ENCODE peak calls at places on chromosome X, in seven cellular contexts. One of them, this sample, is unnamed.

GRCh38 chrX:36434521-36434920 is 515.0 kb downstream of the CFAP47 start:
- DNase-seq in tibial artery: no peak
- DNase-seq in NCI-H1092 treated with DMSO at 0.1 percent for 48 hours: no peak
- DNase-seq in left lung: no peak
- DNase-seq in esophagus squamous epithelium: no peak
- DNase-seq in AG08395: no peak
- DNase-seq in SW480: no peak
- DNase-seq in this sample: no peak

GRCh38 chrX:18701621-18702361 is 5.7 kb upstream of the PPEF1 start:
- DNase-seq in SW480: peak
- DNase-seq in NCI-H1092 treated with DMSO at 0.1 percent for 48 hours: no peak
- DNase-seq in esophagus squamous epithelium: no peak
- DNase-seq in left lung: no peak
- DNase-seq in AG08395: no peak
- DNase-seq in tibial artery: no peak
- DNase-seq in this sample: no peak

GRCh38 chrX:15524417-15524816 is 23.8 kb downstream of the BMX start:
- DNase-seq in left lung: no peak
- DNase-seq in tibial artery: no peak
- DNase-seq in esophagus squamous epithelium: no peak
- DNase-seq in AG08395: no peak
- DNase-seq in SW480: no peak
- DNase-seq in NCI-H1092 treated with DMSO at 0.1 percent for 48 hours: no peak
- DNase-seq in this sample: no peak

GRCh38 chrX:108527724-108528123 is 88.1 kb downstream of the COL4A5 start:
- DNase-seq in left lung: no peak
- DNase-seq in esophagus squamous epithelium: no peak
- DNase-seq in NCI-H1092 treated with DMSO at 0.1 percent for 48 hours: no peak
- DNase-seq in SW480: no peak
- DNase-seq in tibial artery: no peak
- DNase-seq in AG08395: no peak
- DNase-seq in this sample: no peak

GRCh38 chrX:125004799-125005198 is 314.9 kb upstream of the TEX13C start:
- DNase-seq in tibial artery: no peak
- DNase-seq in SW480: no peak
- DNase-seq in NCI-H1092 treated with DMSO at 0.1 percent for 48 hours: no peak
- DNase-seq in AG08395: no peak
- DNase-seq in esophagus squamous epithelium: no peak
- DNase-seq in left lung: no peak
- DNase-seq in this sample: no peak

GRCh38 chrX:39445336-39445735 is 644.1 kb downstream of the MID1IP1 start:
- DNase-seq in AG08395: no peak
- DNase-seq in tibial artery: no peak
- DNase-seq in NCI-H1092 treated with DMSO at 0.1 percent for 48 hours: peak
- DNase-seq in left lung: no peak
- DNase-seq in esophagus squamous epithelium: no peak
- DNase-seq in SW480: no peak
- DNase-seq in this sample: no peak

GRCh38 chrX:133722756-133723155 is 262.6 kb downstream of the GPC3 start:
- DNase-seq in esophagus squamous epithelium: no peak
- DNase-seq in SW480: no peak
- DNase-seq in tibial artery: no peak
- DNase-seq in AG08395: no peak
- DNase-seq in left lung: no peak
- DNase-seq in NCI-H1092 treated with DMSO at 0.1 percent for 48 hours: no peak
- DNase-seq in this sample: no peak

GRCh38 chrX:46407753-46408130 is 137.5 kb downstream of the ZNF674 start:
- DNase-seq in tibial artery: no peak
- DNase-seq in NCI-H1092 treated with DMSO at 0.1 percent for 48 hours: no peak
- DNase-seq in esophagus squamous epithelium: no peak
- DNase-seq in SW480: no peak
- DNase-seq in AG08395: peak
- DNase-seq in left lung: no peak
- DNase-seq in this sample: no peak

GRCh38 chrX:143058096-143058495 is 32.4 kb downstream of the SPANXN4 start:
- DNase-seq in SW480: no peak
- DNase-seq in tibial artery: no peak
- DNase-seq in left lung: no peak
- DNase-seq in AG08395: no peak
- DNase-seq in esophagus squamous epithelium: no peak
- DNase-seq in NCI-H1092 treated with DMSO at 0.1 percent for 48 hours: peak
- DNase-seq in this sample: no peak

GRCh38 chrX:134423606-134424005 is 36.4 kb upstream of the HPRT1 start:
- DNase-seq in AG08395: peak
- DNase-seq in left lung: no peak
- DNase-seq in esophagus squamous epithelium: no peak
- DNase-seq in NCI-H1092 treated with DMSO at 0.1 percent for 48 hours: no peak
- DNase-seq in tibial artery: no peak
- DNase-seq in SW480: peak
- DNase-seq in this sample: peak

GRCh38 chrX:21645437-21646220 is 12.5 kb downstream of the KLHL34 start:
- DNase-seq in left lung: no peak
- DNase-seq in tibial artery: no peak
- DNase-seq in esophagus squamous epithelium: no peak
- DNase-seq in NCI-H1092 treated with DMSO at 0.1 percent for 48 hours: no peak
- DNase-seq in AG08395: no peak
- DNase-seq in SW480: no peak
- DNase-seq in this sample: no peak

GRCh38 chrX:48835524-48836329 is at the start of gene PCSK1N:
- DNase-seq in esophagus squamous epithelium: no peak
- DNase-seq in AG08395: no peak
- DNase-seq in tibial artery: no peak
- DNase-seq in left lung: no peak
- DNase-seq in NCI-H1092 treated with DMSO at 0.1 percent for 48 hours: peak
- DNase-seq in SW480: peak
- DNase-seq in this sample: peak

GRCh38 chrX:34956915-34957314 is 14.3 kb downstream of the FAM47B start:
- DNase-seq in SW480: no peak
- DNase-seq in left lung: no peak
- DNase-seq in AG08395: peak
- DNase-seq in tibial artery: no peak
- DNase-seq in esophagus squamous epithelium: no peak
- DNase-seq in NCI-H1092 treated with DMSO at 0.1 percent for 48 hours: no peak
- DNase-seq in this sample: no peak

GRCh38 chrX:119008122-119008744 is 33.8 kb downstream of the LONRF3 start:
- DNase-seq in NCI-H1092 treated with DMSO at 0.1 percent for 48 hours: peak
- DNase-seq in left lung: no peak
- DNase-seq in esophagus squamous epithelium: no peak
- DNase-seq in tibial artery: no peak
- DNase-seq in AG08395: peak
- DNase-seq in SW480: peak
- DNase-seq in this sample: peak

GRCh38 chrX:70554081-70554480 is 109.4 kb downstream of the DLG3 start:
- DNase-seq in left lung: no peak
- DNase-seq in AG08395: peak
- DNase-seq in tibial artery: no peak
- DNase-seq in NCI-H1092 treated with DMSO at 0.1 percent for 48 hours: no peak
- DNase-seq in SW480: peak
- DNase-seq in esophagus squamous epithelium: no peak
- DNase-seq in this sample: no peak

This sample was measured in midbrain.